ENCODE peak calls at places on chromosome 18, in four cellular contexts. S, D, B and H are unnamed samples.

GRCh38 chr18:48138211-48138610 is 207.8 kb upstream of the SMAD2 start:
- DNase-seq in S (no peak), D (no peak), B (no peak), H (no peak)

GRCh38 chr18:22549260-22549937 is 131.7 kb upstream of the CTAGE1 start:
- DNase-seq in S (no peak), D (no peak), B (no peak), H (no peak)

GRCh38 chr18:9631814-9632496 is 17.6 kb upstream of the PPP4R1 start:
- DNase-seq in S (no peak), D (no peak), B (no peak), H (no peak)

GRCh38 chr18:9638886-9639285 is 24.5 kb upstream of the PPP4R1 start:
- DNase-seq in S (no peak), D (no peak), B (no peak), H (no peak)

GRCh38 chr18:48732767-48733424 is 194.1 kb downstream of the CTIF start:
- DNase-seq in S (no peak), D (no peak), B (no peak), H (no peak)

GRCh38 chr18:77366725-77367641 is 117.3 kb downstream of the GALR1 start:
- DNase-seq in S (no peak), D (no peak), B (peak), H (no peak)

GRCh38 chr18:13558132-13558531 is 168.2 kb downstream of the FAM210A start:
- DNase-seq in S (peak), D (no peak), B (peak), H (peak)

GRCh38 chr18:79403723-79404566 is 8.2 kb downstream of the NFATC1 start:
- DNase-seq in S (no peak), D (no peak), B (no peak), H (no peak)

GRCh38 chr18:51168031-51168742 is 29.3 kb downstream of the MEX3C start:
- DNase-seq in S (peak), D (no peak), B (no peak), H (no peak)

GRCh38 chr18:61352611-61353010 is 19.4 kb downstream of the CDH20 start:
- DNase-seq in S (no peak), D (no peak), B (no peak), H (no peak)

GRCh38 chr18:25594351-25594750 is 242.4 kb upstream of the ZNF521 start:
- DNase-seq in S (no peak), D (no peak), B (no peak), H (no peak)
- TF ChIP-seq SUZ12 in S (no peak), D (no peak), B (no peak), H (no peak)

GRCh38 chr18:3236470-3236869 is 11.1 kb upstream of the MYL12A start:
- DNase-seq in S (no peak), D (no peak), B (no peak), H (no peak)
- TF ChIP-seq SUZ12 in S (no peak), D (no peak), B (no peak), H (no peak)

GRCh38 chr18:58136865-58137264 is 92.8 kb downstream of the NEDD4L start:
- DNase-seq in S (no peak), D (no peak), B (no peak), H (no peak)

GRCh38 chr18:58135170-58135569 is 91.1 kb downstream of the NEDD4L start:
- DNase-seq in S (no peak), D (peak), B (peak), H (no peak)

GRCh38 chr18:58139627-58140026 is 95.6 kb downstream of the NEDD4L start:
- DNase-seq in S (no peak), D (no peak), B (no peak), H (no peak)

GRCh38 chr18:58132595-58133191 is 88.7 kb downstream of the NEDD4L start:
- DNase-seq in S (no peak), D (no peak), B (peak), H (no peak)

GRCh38 chr18:58135806-58136331 is 91.8 kb downstream of the NEDD4L start:
- DNase-seq in S (peak), D (peak), B (peak), H (peak)
- TF ChIP-seq SUZ12 in S (no peak), D (no peak), B (no peak), H (no peak)

GRCh38 chr18:45164551-45164950 is 450.7 kb upstream of the SLC14A2 start:
- DNase-seq in S (no peak), D (no peak), B (no peak), H (no peak)
- TF ChIP-seq SUZ12 in S (no peak), D (no peak), B (no peak), H (no peak)

GRCh38 chr18:37019157-37019571 is 190.2 kb downstream of the KIAA1328 start:
- DNase-seq in S (peak), D (no peak), B (peak), H (peak)
- TF ChIP-seq SUZ12 in S (no peak), D (no peak), B (no peak), H (no peak)

GRCh38 chr18:46256078-46256477 is 151.9 kb downstream of the HAUS1 start:
- DNase-seq in S (no peak), D (no peak), B (no peak), H (no peak)
- TF ChIP-seq SUZ12 in S (no peak), D (no peak), B (no peak), H (no peak)

GRCh38 chr18:5984245-5984644 is 88.9 kb upstream of the TMEM200C start:
- DNase-seq in S (no peak), D (no peak), B (no peak), H (no peak)

GRCh38 chr18:5982332-5982731 is 87.0 kb upstream of the TMEM200C start:
- DNase-seq in S (no peak), D (peak), B (no peak), H (no peak)

GRCh38 chr18:5986257-5986909 is 91.1 kb upstream of the TMEM200C start:
- DNase-seq in S (no peak), D (no peak), B (no peak), H (no peak)

GRCh38 chr18:5980721-5981120 is 85.4 kb upstream of the TMEM200C start:
- DNase-seq in S (no peak), D (no peak), B (no peak), H (no peak)

GRCh38 chr18:5983479-5983878 is 88.2 kb upstream of the TMEM200C start:
- DNase-seq in S (no peak), D (no peak), B (no peak), H (no peak)
- TF ChIP-seq SUZ12 in S (no peak), D (no peak), B (no peak), H (no peak)

GRCh38 chr18:59634096-59634495 is 63.1 kb downstream of the CCBE1 start:
- DNase-seq in S (no peak), D (no peak), B (no peak), H (no peak)
- TF ChIP-seq SUZ12 in S (no peak), D (no peak), B (no peak), H (no peak)